ENCODE peak calls at places on chromosome 2, in five cellular contexts. One of them, this sample, is unnamed.

GRCh38 chr2:70767094-70767698 is 804 bp downstream of the ADD2 start:
- DNase-seq in H9: peak
- DNase-seq in AG04450: no peak
- DNase-seq in nephron progenitor cell: peak
- DNase-seq in HFF-Myc: no peak
- DNase-seq in this sample: peak

GRCh38 chr2:1633092-1633721 is 111.1 kb downstream of the PXDN start:
- DNase-seq in H9: no peak
- DNase-seq in AG04450: no peak
- DNase-seq in nephron progenitor cell: no peak
- DNase-seq in HFF-Myc: no peak
- DNase-seq in this sample: no peak

GRCh38 chr2:105090091-105090490 is 52.2 kb downstream of the MRPS9 start:
- DNase-seq in H9: no peak
- DNase-seq in AG04450: no peak
- DNase-seq in nephron progenitor cell: no peak
- DNase-seq in HFF-Myc: no peak
- DNase-seq in this sample: no peak

GRCh38 chr2:142974288-142975024 is 97.0 kb downstream of the KYNU start:
- DNase-seq in H9: peak
- DNase-seq in AG04450: no peak
- DNase-seq in nephron progenitor cell: no peak
- DNase-seq in HFF-Myc: no peak
- DNase-seq in this sample: no peak

GRCh38 chr2:72887836-72888437 is 729 bp downstream of the SPR start:
- DNase-seq in H9: peak
- DNase-seq in AG04450: peak
- DNase-seq in nephron progenitor cell: peak
- DNase-seq in HFF-Myc: peak
- DNase-seq in this sample: peak

GRCh38 chr2:179525340-179525739 is 260.7 kb upstream of the SESTD1 start:
- DNase-seq in H9: no peak
- DNase-seq in AG04450: no peak
- DNase-seq in nephron progenitor cell: no peak
- DNase-seq in HFF-Myc: no peak
- DNase-seq in this sample: no peak

GRCh38 chr2:12261993-12262680 is 454.6 kb upstream of the TRIB2 start:
- DNase-seq in H9: no peak
- DNase-seq in AG04450: no peak
- DNase-seq in nephron progenitor cell: no peak
- DNase-seq in HFF-Myc: peak
- DNase-seq in this sample: no peak

GRCh38 chr2:127647242-127648190 is 1.6 kb downstream of the GPR17 start:
- DNase-seq in H9: no peak
- DNase-seq in AG04450: no peak
- DNase-seq in nephron progenitor cell: no peak
- DNase-seq in HFF-Myc: no peak
- DNase-seq in this sample: no peak

GRCh38 chr2:219230201-219230540 is 565 bp downstream of the ANKZF1 start:
- DNase-seq in H9: peak
- DNase-seq in AG04450: no peak
- DNase-seq in nephron progenitor cell: peak
- DNase-seq in HFF-Myc: no peak
- DNase-seq in this sample: no peak

GRCh38 chr2:229454934-229455631 is 184.0 kb upstream of the PID1 start:
- DNase-seq in H9: no peak
- DNase-seq in AG04450: no peak
- DNase-seq in nephron progenitor cell: no peak
- DNase-seq in HFF-Myc: peak
- DNase-seq in this sample: no peak

GRCh38 chr2:98560256-98560771 is 48.0 kb downstream of the COA5 start:
- DNase-seq in H9: no peak
- DNase-seq in AG04450: peak
- DNase-seq in nephron progenitor cell: no peak
- DNase-seq in HFF-Myc: peak
- DNase-seq in this sample: no peak

GRCh38 chr2:41906325-41906700 is 141.5 kb upstream of the PKDCC start:
- DNase-seq in H9: no peak
- DNase-seq in AG04450: peak
- DNase-seq in nephron progenitor cell: no peak
- DNase-seq in HFF-Myc: peak
- DNase-seq in this sample: no peak

GRCh38 chr2:149330127-149331022 is at the start of gene LYPD6:
- DNase-seq in H9: peak
- DNase-seq in AG04450: no peak
- DNase-seq in nephron progenitor cell: peak
- DNase-seq in HFF-Myc: no peak
- DNase-seq in this sample: peak

GRCh38 chr2:16647992-16648617 is 17.5 kb downstream of the CYRIA start:
- DNase-seq in H9: no peak
- DNase-seq in AG04450: no peak
- DNase-seq in nephron progenitor cell: no peak
- DNase-seq in HFF-Myc: no peak
- DNase-seq in this sample: no peak

GRCh38 chr2:100021798-100022197 is 120.6 kb downstream of the AFF3 start:
- DNase-seq in H9: no peak
- DNase-seq in AG04450: no peak
- DNase-seq in nephron progenitor cell: no peak
- DNase-seq in HFF-Myc: no peak
- DNase-seq in this sample: no peak

DNA sequence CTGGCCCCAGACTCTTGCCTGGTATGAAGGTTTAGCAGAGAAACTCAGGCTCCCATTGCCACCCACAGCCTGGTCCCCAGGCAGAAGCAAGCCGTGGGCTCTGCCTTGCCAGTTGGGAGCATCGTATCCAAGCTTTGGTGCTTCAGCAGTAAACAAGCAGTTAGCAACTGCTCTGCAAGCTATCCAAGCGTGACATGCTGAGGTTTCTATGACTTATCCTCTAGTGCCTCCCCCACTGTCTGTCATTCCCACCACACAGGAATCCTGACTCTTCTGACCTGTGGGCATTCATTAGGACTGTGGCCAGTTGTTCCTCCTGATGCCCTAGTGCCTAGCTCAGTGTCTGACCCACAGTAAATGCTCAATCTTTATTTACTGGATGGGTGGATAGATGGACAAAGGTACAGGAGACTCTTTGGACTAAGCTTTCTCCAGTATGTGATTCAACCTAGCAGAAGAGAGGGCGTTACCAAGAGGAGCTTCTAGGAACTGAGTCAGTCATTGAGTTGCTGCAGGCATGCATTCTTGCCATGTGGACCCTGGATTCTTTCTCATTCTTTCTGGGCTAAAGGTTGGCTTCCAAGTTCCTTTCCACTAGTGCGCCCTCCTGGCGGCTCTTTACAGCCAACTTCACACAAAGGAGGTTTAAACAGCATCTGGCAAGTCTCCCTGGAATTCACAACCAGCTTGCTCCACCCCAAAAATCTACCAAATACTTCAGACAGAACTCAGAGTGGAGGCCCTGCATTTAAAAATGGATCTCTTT is 40.6 kb upstream of the MRPL19 start:
- DNase-seq in H9: no peak
- DNase-seq in AG04450: peak
- DNase-seq in nephron progenitor cell: no peak
- DNase-seq in HFF-Myc: peak
- DNase-seq in this sample: no peak
- TF ChIP-seq CTCF in H9: peak
- TF ChIP-seq CTCF in AG04450: peak
- TF ChIP-seq CTCF in nephron progenitor cell: no peak
- TF ChIP-seq CTCF in HFF-Myc: peak
- TF ChIP-seq CTCF in this sample: no peak

GRCh38 chr2:102190425-102191107 is 3.7 kb downstream of the IL1RL2 start:
- DNase-seq in H9: no peak
- DNase-seq in AG04450: no peak
- DNase-seq in nephron progenitor cell: no peak
- DNase-seq in HFF-Myc: no peak
- DNase-seq in this sample: no peak

GRCh38 chr2:102186676-102187190 is at the start of gene IL1RL2:
- DNase-seq in H9: no peak
- DNase-seq in AG04450: no peak
- DNase-seq in nephron progenitor cell: no peak
- DNase-seq in HFF-Myc: no peak
- DNase-seq in this sample: no peak

GRCh38 chr2:102185347-102185746 is 1.5 kb upstream of the IL1RL2 start:
- DNase-seq in H9: no peak
- DNase-seq in AG04450: no peak
- DNase-seq in nephron progenitor cell: no peak
- DNase-seq in HFF-Myc: no peak
- DNase-seq in this sample: no peak

GRCh38 chr2:102184018-102184417 is 2.8 kb upstream of the IL1RL2 start:
- DNase-seq in H9: no peak
- DNase-seq in AG04450: no peak
- DNase-seq in nephron progenitor cell: no peak
- DNase-seq in HFF-Myc: no peak
- DNase-seq in this sample: no peak

GRCh38 chr2:102187191-102188150 is 648 bp downstream of the IL1RL2 start:
- DNase-seq in H9: no peak
- DNase-seq in AG04450: no peak
- DNase-seq in nephron progenitor cell: peak
- DNase-seq in HFF-Myc: no peak
- DNase-seq in this sample: peak
- TF ChIP-seq CTCF in H9: no peak
- TF ChIP-seq CTCF in AG04450: peak
- TF ChIP-seq CTCF in nephron progenitor cell: no peak
- TF ChIP-seq CTCF in HFF-Myc: no peak
- TF ChIP-seq CTCF in this sample: peak

GRCh38 chr2:6896930-6897759 is 19.6 kb downstream of the RSAD2 start:
- DNase-seq in H9: no peak
- DNase-seq in AG04450: no peak
- DNase-seq in nephron progenitor cell: no peak
- DNase-seq in HFF-Myc: no peak
- DNase-seq in this sample: no peak
- TF ChIP-seq CTCF in H9: peak
- TF ChIP-seq CTCF in AG04450: peak
- TF ChIP-seq CTCF in nephron progenitor cell: peak
- TF ChIP-seq CTCF in HFF-Myc: peak
- TF ChIP-seq CTCF in this sample: peak

GRCh38 chr2:115165529-115166109 is 723.2 kb downstream of the DPP10 start:
- DNase-seq in H9: no peak
- DNase-seq in AG04450: no peak
- DNase-seq in nephron progenitor cell: peak
- DNase-seq in HFF-Myc: no peak
- DNase-seq in this sample: peak

GRCh38 chr2:115162454-115163293 is 720.2 kb downstream of the DPP10 start:
- DNase-seq in H9: peak
- DNase-seq in AG04450: no peak
- DNase-seq in nephron progenitor cell: peak
- DNase-seq in HFF-Myc: no peak
- DNase-seq in this sample: peak

GRCh38 chr2:115161531-115162453 is 719.4 kb downstream of the DPP10 start:
- DNase-seq in H9: peak
- DNase-seq in AG04450: no peak
- DNase-seq in nephron progenitor cell: peak
- DNase-seq in HFF-Myc: no peak
- DNase-seq in this sample: peak

GRCh38 chr2:115160523-115161521 is 718.4 kb downstream of the DPP10 start:
- DNase-seq in H9: peak
- DNase-seq in AG04450: no peak
- DNase-seq in nephron progenitor cell: peak
- DNase-seq in HFF-Myc: no peak
- DNase-seq in this sample: peak

GRCh38 chr2:115163572-115163971 is 721.1 kb downstream of the DPP10 start:
- DNase-seq in H9: peak
- DNase-seq in AG04450: no peak
- DNase-seq in nephron progenitor cell: peak
- DNase-seq in HFF-Myc: no peak
- DNase-seq in this sample: no peak
- TF ChIP-seq CTCF in H9: peak
- TF ChIP-seq CTCF in AG04450: no peak
- TF ChIP-seq CTCF in nephron progenitor cell: no peak
- TF ChIP-seq CTCF in HFF-Myc: no peak
- TF ChIP-seq CTCF in this sample: peak

DNA sequence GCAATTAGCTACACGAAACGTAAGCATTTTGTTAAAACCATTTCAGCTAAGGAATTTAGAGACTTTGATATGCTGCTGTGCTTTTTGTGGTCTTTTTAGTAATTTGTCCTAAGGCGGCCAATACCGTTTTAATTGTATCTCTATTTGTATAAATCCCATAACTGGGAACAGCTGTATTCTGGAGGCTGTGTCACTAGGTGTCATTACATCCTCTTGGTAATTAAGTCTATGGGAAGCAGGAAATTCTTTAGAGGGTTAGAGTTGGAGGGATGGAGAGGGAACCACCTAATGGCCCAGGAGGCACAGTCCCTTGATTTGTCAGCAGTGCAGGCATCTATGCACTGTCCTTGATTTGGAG is 23.9 kb downstream of the PDCD1 start:
- DNase-seq in H9: no peak
- DNase-seq in AG04450: no peak
- DNase-seq in nephron progenitor cell: no peak
- DNase-seq in HFF-Myc: no peak
- DNase-seq in this sample: no peak
- TF ChIP-seq CTCF in H9: no peak
- TF ChIP-seq CTCF in AG04450: no peak
- TF ChIP-seq CTCF in nephron progenitor cell: no peak
- TF ChIP-seq CTCF in HFF-Myc: no peak
- TF ChIP-seq CTCF in this sample: no peak

GRCh38 chr2:236688563-236689392 is 119.2 kb downstream of the ACKR3 start:
- DNase-seq in H9: no peak
- DNase-seq in AG04450: no peak
- DNase-seq in nephron progenitor cell: peak
- DNase-seq in HFF-Myc: no peak
- DNase-seq in this sample: no peak
- TF ChIP-seq CTCF in H9: no peak
- TF ChIP-seq CTCF in AG04450: no peak
- TF ChIP-seq CTCF in nephron progenitor cell: no peak
- TF ChIP-seq CTCF in HFF-Myc: no peak
- TF ChIP-seq CTCF in this sample: no peak

GRCh38 chr2:174522553-174522952 is 35.7 kb upstream of the GPR155 start:
- DNase-seq in H9: no peak
- DNase-seq in AG04450: no peak
- DNase-seq in nephron progenitor cell: no peak
- DNase-seq in HFF-Myc: no peak
- DNase-seq in this sample: no peak
- TF ChIP-seq CTCF in H9: peak
- TF ChIP-seq CTCF in AG04450: peak
- TF ChIP-seq CTCF in nephron progenitor cell: no peak
- TF ChIP-seq CTCF in HFF-Myc: no peak
- TF ChIP-seq CTCF in this sample: peak

GRCh38 chr2:52144588-52144987 is 1112.7 kb upstream of the NRXN1 start:
- DNase-seq in H9: no peak
- DNase-seq in AG04450: no peak
- DNase-seq in nephron progenitor cell: no peak
- DNase-seq in HFF-Myc: no peak
- DNase-seq in this sample: no peak
- TF ChIP-seq CTCF in H9: peak
- TF ChIP-seq CTCF in AG04450: no peak
- TF ChIP-seq CTCF in nephron progenitor cell: no peak
- TF ChIP-seq CTCF in HFF-Myc: no peak
- TF ChIP-seq CTCF in this sample: no peak

DNA sequence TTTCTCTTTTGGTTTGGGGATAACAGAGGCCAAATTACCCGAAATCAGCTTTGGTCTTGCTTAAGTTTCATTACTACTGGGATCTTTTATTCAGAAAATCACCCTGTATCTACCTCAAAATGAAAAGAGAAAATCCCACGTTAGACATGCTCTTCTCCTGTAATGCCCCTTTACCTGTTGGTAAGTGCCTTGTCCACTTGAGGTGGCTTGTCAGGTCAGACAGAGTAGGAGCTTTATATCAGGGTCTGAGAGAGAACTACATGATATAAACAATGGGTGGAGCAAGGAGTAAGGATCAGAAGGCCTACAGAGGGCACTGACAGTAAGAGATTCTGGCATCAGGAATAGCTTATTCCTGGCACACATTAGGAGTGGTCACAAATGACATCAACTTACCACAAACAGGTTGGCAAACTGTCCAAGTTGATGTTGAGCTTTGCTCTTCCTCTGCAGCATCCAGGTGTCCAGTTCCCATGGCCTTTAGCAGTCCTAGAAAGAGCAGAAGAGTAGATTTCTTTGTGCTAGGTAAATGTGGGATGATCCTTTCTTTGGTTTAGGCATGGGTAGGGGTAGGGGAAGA is at the start of gene REG1B:
- DNase-seq in H9: no peak
- DNase-seq in AG04450: no peak
- DNase-seq in nephron progenitor cell: no peak
- DNase-seq in HFF-Myc: no peak
- DNase-seq in this sample: no peak
- TF ChIP-seq CTCF in H9: no peak
- TF ChIP-seq CTCF in AG04450: no peak
- TF ChIP-seq CTCF in nephron progenitor cell: no peak
- TF ChIP-seq CTCF in HFF-Myc: no peak
- TF ChIP-seq CTCF in this sample: no peak

This sample was measured in neural crest cell.